ENCODE peak calls at places on chromosomes 12 and 14, in six cellular contexts. N is stimulated activated CD8-positive, alpha-beta memory T cell treated with anti-CD3 and anti-CD28 coated beads, Interleukin-2, amount 100 ng/mL, for 1 hour; L is astrocyte of the hippocampus; K is GOT3; I is hippocampal formation; E is EH. Y is an unnamed sample.

GRCh38 chr12:72330291-72330690 is 58.1 kb downstream of the TRHDE start:
- DNase-seq in N (no peak), L (peak), K (no peak), I (no peak), E (peak), Y (no peak)

GRCh38 chr14:89264196-89264800 is 152.7 kb downstream of the FOXN3 start:
- DNase-seq in N (no peak), L (no peak), K (no peak), I (no peak), E (no peak), Y (no peak)

GRCh38 chr12:46360908-46361666 is 11.5 kb downstream of the SLC38A2 start:
- DNase-seq in N (no peak), L (no peak), K (no peak), I (no peak), E (no peak), Y (no peak)

GRCh38 chr12:89073027-89073398 is 279.3 kb downstream of the DUSP6 start:
- DNase-seq in N (no peak), L (peak), K (no peak), I (no peak), E (peak), Y (no peak)

GRCh38 chr12:72632286-72632685 is 360.1 kb downstream of the TRHDE start:
- DNase-seq in N (no peak), L (no peak), K (no peak), I (no peak), E (peak), Y (no peak)

GRCh38 chr12:75550401-75550851 is 39.0 kb upstream of the KRR1 start:
- DNase-seq in N (no peak), L (peak), K (no peak), I (no peak), E (peak), Y (no peak)

GRCh38 chr12:54935235-54935951 is 49.2 kb downstream of the TESPA1 start:
- DNase-seq in N (no peak), L (peak), K (no peak), I (no peak), E (peak), Y (no peak)

GRCh38 chr14:93999573-93999972 is 2.5 kb downstream of the CCDC197 start:
- DNase-seq in N (no peak), L (no peak), K (no peak), I (no peak), E (no peak), Y (no peak)

GRCh38 chr12:1661553-1662335 is 29.1 kb upstream of the ADIPOR2 start:
- DNase-seq in N (peak), L (peak), K (peak), I (peak), E (peak), Y (peak)

GRCh38 chr14:38125484-38125912 is 82.2 kb upstream of the SSTR1 start:
- DNase-seq in N (no peak), L (no peak), K (no peak), I (no peak), E (peak), Y (no peak)

GRCh38 chr12:111126331-111126730 is 206.0 kb upstream of the MYL2 start:
- DNase-seq in N (no peak), L (no peak), K (no peak), I (peak), E (no peak), Y (no peak)

GRCh38 chr12:242496-242895 is 20.1 kb downstream of the SLC6A13 start:
- DNase-seq in N (no peak), L (no peak), K (no peak), I (no peak), E (no peak), Y (no peak)

GRCh38 chr14:97407701-97408407 is 610.7 kb downstream of the VRK1 start:
- DNase-seq in N (no peak), L (no peak), K (no peak), I (no peak), E (no peak), Y (no peak)

GRCh38 chr12:131315601-131316000 is 361.9 kb downstream of the ADGRD1 start:
- DNase-seq in N (no peak), L (no peak), K (no peak), I (no peak), E (no peak), Y (no peak)

GRCh38 chr14:102234331-102235264 is 70.4 kb downstream of the MOK start:
- DNase-seq in N (no peak), L (no peak), K (no peak), I (no peak), E (no peak), Y (no peak)

GRCh38 chr14:24339284-24340151 is at the start of gene RIPK3:
- DNase-seq in N (peak), L (no peak), K (no peak), I (no peak), E (no peak), Y (no peak)

GRCh38 chr12:116879509-116880212 is 1.6 kb downstream of the HRK start:
- DNase-seq in N (no peak), L (peak), K (no peak), I (no peak), E (no peak), Y (no peak)

GRCh38 chr12:86275356-86275755 is 19.2 kb upstream of the MGAT4C start:
- DNase-seq in N (no peak), L (no peak), K (no peak), I (no peak), E (no peak), Y (no peak)

GRCh38 chr14:55705651-55706340 is 125.8 kb downstream of the KTN1 start:
- DNase-seq in N (no peak), L (no peak), K (no peak), I (no peak), E (no peak), Y (no peak)

GRCh38 chr14:101113835-101114725 is 210.6 kb upstream of the RTL1 start:
- DNase-seq in N (no peak), L (no peak), K (no peak), I (no peak), E (no peak), Y (no peak)

GRCh38 chr14:22897357-22897756 is 14.3 kb downstream of the REM2 start:
- DNase-seq in N (no peak), L (no peak), K (no peak), I (no peak), E (no peak), Y (no peak)

GRCh38 chr12:9135903-9136310 is 20.2 kb upstream of the A2M start:
- DNase-seq in N (no peak), L (no peak), K (no peak), I (no peak), E (no peak), Y (no peak)

GRCh38 chr12:124327362-124328043 is 32.6 kb downstream of the RFLNA start:
- DNase-seq in N (no peak), L (no peak), K (no peak), I (no peak), E (no peak), Y (no peak)

GRCh38 chr12:57276935-57277563 is 26.1 kb upstream of the STAC3 start:
- DNase-seq in N (no peak), L (peak), K (no peak), I (no peak), E (peak), Y (no peak)